ENCODE peak calls at places on chromosomes 11 and 22, in five cellular contexts. One of them, this sample, is unnamed.
A peak's percentile ranks its signal among the peaks of the same experiment; 100 is the strongest.

GRCh38 chr11:8717876-8718753 is 35.5 kb downstream of the RPL27A start:
- DNase-seq in mesothelial cell of epicardium: no peak
- DNase-seq in myocyte: peak; percentile 68
- DNase-seq in RPMI8226: peak; percentile 4
- DNase-seq in activated CD4-positive, alpha-beta memory T cell treated with anti-CD3 and anti-CD28 coated beads for 36 hours: no peak
- DNase-seq in this sample: no peak

GRCh38 chr11:75563978-75564552 is 2.0 kb downstream of the SERPINH1 start:
- DNase-seq in myocyte: peak; percentile 94
- DNase-seq in RPMI8226: no peak
- DNase-seq in mesothelial cell of epicardium: peak; percentile 76
- DNase-seq in activated CD4-positive, alpha-beta memory T cell treated with anti-CD3 and anti-CD28 coated beads for 36 hours: no peak
- DNase-seq in this sample: peak; percentile 90

GRCh38 chr11:113876798-113877672 is 1.7 kb upstream of the USP28 start:
- DNase-seq in mesothelial cell of epicardium: no peak
- DNase-seq in activated CD4-positive, alpha-beta memory T cell treated with anti-CD3 and anti-CD28 coated beads for 36 hours: peak; percentile 21
- DNase-seq in myocyte: no peak
- DNase-seq in RPMI8226: no peak
- DNase-seq in this sample: no peak

GRCh38 chr22:39134366-39135091 is 18.0 kb downstream of the CBX7 start:
- DNase-seq in RPMI8226: no peak
- DNase-seq in myocyte: no peak
- DNase-seq in activated CD4-positive, alpha-beta memory T cell treated with anti-CD3 and anti-CD28 coated beads for 36 hours: no peak
- DNase-seq in mesothelial cell of epicardium: no peak
- DNase-seq in this sample: no peak

GRCh38 chr22:26700462-26700861 is 43.1 kb downstream of the MIAT start:
- DNase-seq in activated CD4-positive, alpha-beta memory T cell treated with anti-CD3 and anti-CD28 coated beads for 36 hours: no peak
- DNase-seq in mesothelial cell of epicardium: no peak
- DNase-seq in myocyte: no peak
- DNase-seq in RPMI8226: no peak
- DNase-seq in this sample: no peak

GRCh38 chr22:23970201-23970641 is 3.5 kb downstream of the DDTL start:
- DNase-seq in myocyte: no peak
- DNase-seq in RPMI8226: no peak
- DNase-seq in activated CD4-positive, alpha-beta memory T cell treated with anti-CD3 and anti-CD28 coated beads for 36 hours: no peak
- DNase-seq in mesothelial cell of epicardium: no peak
- DNase-seq in this sample: no peak

GRCh38 chr11:3225826-3226750 is 6.1 kb downstream of the MRGPRE start:
- DNase-seq in RPMI8226: no peak
- DNase-seq in activated CD4-positive, alpha-beta memory T cell treated with anti-CD3 and anti-CD28 coated beads for 36 hours: no peak
- DNase-seq in mesothelial cell of epicardium: no peak
- DNase-seq in myocyte: no peak
- DNase-seq in this sample: no peak

GRCh38 chr11:32774081-32774480 is 20.4 kb downstream of the CCDC73 start:
- DNase-seq in mesothelial cell of epicardium: no peak
- DNase-seq in myocyte: no peak
- DNase-seq in activated CD4-positive, alpha-beta memory T cell treated with anti-CD3 and anti-CD28 coated beads for 36 hours: no peak
- DNase-seq in RPMI8226: no peak
- DNase-seq in this sample: no peak

GRCh38 chr11:1746516-1746931 is 3.9 kb downstream of the IFITM10 start:
- DNase-seq in myocyte: peak; percentile 51
- DNase-seq in activated CD4-positive, alpha-beta memory T cell treated with anti-CD3 and anti-CD28 coated beads for 36 hours: no peak
- DNase-seq in RPMI8226: peak; percentile 84
- DNase-seq in mesothelial cell of epicardium: no peak
- DNase-seq in this sample: peak; percentile 21

GRCh38 chr11:76206327-76207081 is at the start of gene WNT11:
- DNase-seq in RPMI8226: peak; percentile 79
- DNase-seq in activated CD4-positive, alpha-beta memory T cell treated with anti-CD3 and anti-CD28 coated beads for 36 hours: peak; percentile 29
- DNase-seq in mesothelial cell of epicardium: peak; percentile 73
- DNase-seq in myocyte: peak; percentile 35
- DNase-seq in this sample: peak; percentile 73

GRCh38 chr22:40156001-40156516 is 21.7 kb upstream of the TNRC6B start:
- DNase-seq in activated CD4-positive, alpha-beta memory T cell treated with anti-CD3 and anti-CD28 coated beads for 36 hours: peak; percentile 40
- DNase-seq in myocyte: peak; percentile 30
- DNase-seq in RPMI8226: no peak
- DNase-seq in mesothelial cell of epicardium: no peak
- DNase-seq in this sample: no peak

GRCh38 chr11:35111171-35112055 is 27.6 kb upstream of the CD44 start:
- DNase-seq in activated CD4-positive, alpha-beta memory T cell treated with anti-CD3 and anti-CD28 coated beads for 36 hours: no peak
- DNase-seq in mesothelial cell of epicardium: no peak
- DNase-seq in myocyte: peak; percentile 78
- DNase-seq in RPMI8226: no peak
- DNase-seq in this sample: no peak

GRCh38 chr11:83545494-83545893 is 259.3 kb upstream of the CCDC90B start:
- DNase-seq in mesothelial cell of epicardium: no peak
- DNase-seq in activated CD4-positive, alpha-beta memory T cell treated with anti-CD3 and anti-CD28 coated beads for 36 hours: no peak
- DNase-seq in myocyte: no peak
- DNase-seq in RPMI8226: no peak
- DNase-seq in this sample: no peak

GRCh38 chr11:72222106-72222891 is 2.3 kb upstream of the INPPL1 start:
- DNase-seq in RPMI8226: no peak
- DNase-seq in activated CD4-positive, alpha-beta memory T cell treated with anti-CD3 and anti-CD28 coated beads for 36 hours: no peak
- DNase-seq in mesothelial cell of epicardium: peak; percentile 38
- DNase-seq in myocyte: no peak
- DNase-seq in this sample: no peak

GRCh38 chr11:46367244-46367915 is 14.1 kb upstream of the MDK start:
- DNase-seq in mesothelial cell of epicardium: peak; percentile 82
- DNase-seq in myocyte: peak; percentile 63
- DNase-seq in RPMI8226: no peak
- DNase-seq in activated CD4-positive, alpha-beta memory T cell treated with anti-CD3 and anti-CD28 coated beads for 36 hours: peak; percentile 84
- DNase-seq in this sample: peak; percentile 86

GRCh38 chr11:75319035-75319877 is 32.2 kb downstream of the ARRB1 start:
- DNase-seq in myocyte: no peak
- DNase-seq in activated CD4-positive, alpha-beta memory T cell treated with anti-CD3 and anti-CD28 coated beads for 36 hours: no peak
- DNase-seq in mesothelial cell of epicardium: no peak
- DNase-seq in RPMI8226: no peak
- DNase-seq in this sample: no peak

GRCh38 chr22:28949788-28950187 is 66.4 kb downstream of the ZNRF3 start:
- DNase-seq in mesothelial cell of epicardium: no peak
- DNase-seq in RPMI8226: no peak
- DNase-seq in activated CD4-positive, alpha-beta memory T cell treated with anti-CD3 and anti-CD28 coated beads for 36 hours: no peak
- DNase-seq in myocyte: no peak
- DNase-seq in this sample: no peak

GRCh38 chr11:120547871-120548681 is 36.5 kb downstream of the GRIK4 start:
- DNase-seq in RPMI8226: no peak
- DNase-seq in activated CD4-positive, alpha-beta memory T cell treated with anti-CD3 and anti-CD28 coated beads for 36 hours: no peak
- DNase-seq in mesothelial cell of epicardium: peak; percentile 83
- DNase-seq in myocyte: peak; percentile 99
- DNase-seq in this sample: peak; percentile 65

GRCh38 chr22:32717337-32718240 is 83.9 kb upstream of the TIMP3 start:
- DNase-seq in myocyte: no peak
- DNase-seq in mesothelial cell of epicardium: no peak
- DNase-seq in activated CD4-positive, alpha-beta memory T cell treated with anti-CD3 and anti-CD28 coated beads for 36 hours: no peak
- DNase-seq in RPMI8226: no peak
- DNase-seq in this sample: no peak

GRCh38 chr11:130071211-130071712 is 1.6 kb downstream of the APLP2 start:
- DNase-seq in RPMI8226: no peak
- DNase-seq in myocyte: no peak
- DNase-seq in activated CD4-positive, alpha-beta memory T cell treated with anti-CD3 and anti-CD28 coated beads for 36 hours: no peak
- DNase-seq in mesothelial cell of epicardium: no peak
- DNase-seq in this sample: no peak

GRCh38 chr11:72641900-72642814 is 32.1 kb downstream of the PDE2A start:
- DNase-seq in activated CD4-positive, alpha-beta memory T cell treated with anti-CD3 and anti-CD28 coated beads for 36 hours: no peak
- DNase-seq in mesothelial cell of epicardium: peak; percentile 45
- DNase-seq in myocyte: peak; percentile 26
- DNase-seq in RPMI8226: no peak
- DNase-seq in this sample: peak; percentile 51

GRCh38 chr11:22800482-22800881 is 29.1 kb downstream of the SVIP start:
- DNase-seq in RPMI8226: no peak
- DNase-seq in mesothelial cell of epicardium: no peak
- DNase-seq in myocyte: no peak
- DNase-seq in activated CD4-positive, alpha-beta memory T cell treated with anti-CD3 and anti-CD28 coated beads for 36 hours: no peak
- DNase-seq in this sample: no peak

GRCh38 chr11:45298718-45299117 is 12.6 kb upstream of the SYT13 start:
- DNase-seq in mesothelial cell of epicardium: no peak
- DNase-seq in myocyte: no peak
- DNase-seq in activated CD4-positive, alpha-beta memory T cell treated with anti-CD3 and anti-CD28 coated beads for 36 hours: no peak
- DNase-seq in RPMI8226: no peak
- DNase-seq in this sample: no peak

GRCh38 chr22:49390954-49391353 is 436.7 kb downstream of the BRD1 start:
- DNase-seq in activated CD4-positive, alpha-beta memory T cell treated with anti-CD3 and anti-CD28 coated beads for 36 hours: no peak
- DNase-seq in myocyte: no peak
- DNase-seq in RPMI8226: no peak
- DNase-seq in mesothelial cell of epicardium: no peak
- DNase-seq in this sample: no peak

GRCh38 chr11:126114486-126115252 is 52.0 kb upstream of the CDON start:
- DNase-seq in mesothelial cell of epicardium: no peak
- DNase-seq in activated CD4-positive, alpha-beta memory T cell treated with anti-CD3 and anti-CD28 coated beads for 36 hours: no peak
- DNase-seq in myocyte: peak; percentile 85
- DNase-seq in RPMI8226: peak; percentile 26
- DNase-seq in this sample: no peak

GRCh38 chr22:33920927-33921575 is 775 bp upstream of the LARGE1 start:
- DNase-seq in RPMI8226: peak; percentile 96
- DNase-seq in myocyte: peak; percentile 98
- DNase-seq in mesothelial cell of epicardium: peak; percentile 99
- DNase-seq in activated CD4-positive, alpha-beta memory T cell treated with anti-CD3 and anti-CD28 coated beads for 36 hours: peak; percentile 91
- DNase-seq in this sample: peak; percentile 100

GRCh38 chr11:18701614-18702216 is 3.1 kb downstream of the TMEM86A start:
- DNase-seq in activated CD4-positive, alpha-beta memory T cell treated with anti-CD3 and anti-CD28 coated beads for 36 hours: no peak
- DNase-seq in RPMI8226: no peak
- DNase-seq in myocyte: no peak
- DNase-seq in mesothelial cell of epicardium: no peak
- DNase-seq in this sample: no peak

GRCh38 chr11:103339485-103339857 is 230.2 kb downstream of the DYNC2H1 start:
- DNase-seq in activated CD4-positive, alpha-beta memory T cell treated with anti-CD3 and anti-CD28 coated beads for 36 hours: no peak
- DNase-seq in mesothelial cell of epicardium: no peak
- DNase-seq in RPMI8226: no peak
- DNase-seq in myocyte: no peak
- DNase-seq in this sample: no peak

GRCh38 chr11:69387409-69387885 is 93.5 kb downstream of the MYEOV start:
- DNase-seq in activated CD4-positive, alpha-beta memory T cell treated with anti-CD3 and anti-CD28 coated beads for 36 hours: peak; percentile 1
- DNase-seq in RPMI8226: no peak
- DNase-seq in mesothelial cell of epicardium: no peak
- DNase-seq in myocyte: no peak
- DNase-seq in this sample: no peak

GRCh38 chr11:118641463-118642019 is 34.1 kb downstream of the PHLDB1 start:
- DNase-seq in myocyte: peak; percentile 71
- DNase-seq in activated CD4-positive, alpha-beta memory T cell treated with anti-CD3 and anti-CD28 coated beads for 36 hours: no peak
- DNase-seq in RPMI8226: peak; percentile 98
- DNase-seq in mesothelial cell of epicardium: no peak
- DNase-seq in this sample: no peak

GRCh38 chr22:35476341-35476740 is 64.3 kb upstream of the RASD2 start:
- DNase-seq in mesothelial cell of epicardium: no peak
- DNase-seq in activated CD4-positive, alpha-beta memory T cell treated with anti-CD3 and anti-CD28 coated beads for 36 hours: no peak
- DNase-seq in RPMI8226: no peak
- DNase-seq in myocyte: no peak
- DNase-seq in this sample: no peak

GRCh38 chr22:43831561-43832392 is 19.7 kb upstream of the EFCAB6 start:
- DNase-seq in RPMI8226: no peak
- DNase-seq in myocyte: no peak
- DNase-seq in mesothelial cell of epicardium: no peak
- DNase-seq in activated CD4-positive, alpha-beta memory T cell treated with anti-CD3 and anti-CD28 coated beads for 36 hours: no peak
- DNase-seq in this sample: peak; percentile 9

GRCh38 chr11:11022126-11022730 is 164.4 kb upstream of the ZBED5 start:
- DNase-seq in mesothelial cell of epicardium: no peak
- DNase-seq in RPMI8226: peak; percentile 5
- DNase-seq in myocyte: peak; percentile 31
- DNase-seq in activated CD4-positive, alpha-beta memory T cell treated with anti-CD3 and anti-CD28 coated beads for 36 hours: no peak
- DNase-seq in this sample: no peak

GRCh38 chr11:22674470-22675426 is 8.3 kb downstream of the GAS2 start:
- DNase-seq in activated CD4-positive, alpha-beta memory T cell treated with anti-CD3 and anti-CD28 coated beads for 36 hours: no peak
- DNase-seq in RPMI8226: no peak
- DNase-seq in myocyte: no peak
- DNase-seq in mesothelial cell of epicardium: no peak
- DNase-seq in this sample: no peak

GRCh38 chr11:68841718-68842426 is at the start of gene CPT1A:
- DNase-seq in mesothelial cell of epicardium: peak; percentile 76
- DNase-seq in activated CD4-positive, alpha-beta memory T cell treated with anti-CD3 and anti-CD28 coated beads for 36 hours: peak; percentile 82
- DNase-seq in myocyte: peak; percentile 56
- DNase-seq in RPMI8226: peak; percentile 91
- DNase-seq in this sample: peak; percentile 74

GRCh38 chr22:26567610-26568009 is 22.3 kb downstream of the TPST2 start:
- DNase-seq in mesothelial cell of epicardium: no peak
- DNase-seq in myocyte: no peak
- DNase-seq in activated CD4-positive, alpha-beta memory T cell treated with anti-CD3 and anti-CD28 coated beads for 36 hours: no peak
- DNase-seq in RPMI8226: no peak
- DNase-seq in this sample: no peak

GRCh38 chr22:39731881-39732555 is 161.5 kb downstream of the CACNA1I start:
- DNase-seq in RPMI8226: no peak
- DNase-seq in mesothelial cell of epicardium: peak; percentile 37
- DNase-seq in activated CD4-positive, alpha-beta memory T cell treated with anti-CD3 and anti-CD28 coated beads for 36 hours: no peak
- DNase-seq in myocyte: no peak
- DNase-seq in this sample: no peak

This sample was measured in glutamatergic neuron.